ENCODE peak calls at places on chromosome 6, in ten cellular contexts. V, F, X, O, E, I, P, R, M and A are unnamed samples.

GRCh38 chr6:41712651-41713103 is 22.7 kb downstream of the TFEB start:
- DNase-seq in P (peak), M (no peak), R (peak), V (no peak), X (peak), I (peak), F (no peak), E (no peak), O (no peak), A (peak)

GRCh38 chr6:24666097-24666615 is 543 bp downstream of the TDP2 start:
- DNase-seq in V (peak), R (no peak), M (peak), I (peak), F (no peak), O (no peak), X (no peak), E (no peak), P (no peak), A (peak)

GRCh38 chr6:31272856-31273626 is 1.1 kb upstream of the HLA-C start:
- DNase-seq in E (no peak), X (no peak), R (no peak), M (no peak), O (no peak), F (no peak), I (no peak), P (no peak), V (no peak), A (no peak)

GRCh38 chr6:148624025-148624424 is 122.8 kb upstream of the UST start:
- DNase-seq in P (no peak), E (no peak), F (no peak), M (no peak), O (no peak), R (no peak), I (no peak), X (no peak), V (no peak), A (no peak)

GRCh38 chr6:105209950-105210706 is 30.3 kb upstream of the POPDC3 start:
- DNase-seq in O (no peak), I (no peak), E (no peak), X (no peak), R (peak), V (no peak), M (no peak), F (peak), P (no peak), A (no peak)

GRCh38 chr6:127967708-127968107 is 66.8 kb upstream of the THEMIS start:
- DNase-seq in R (no peak), M (no peak), O (no peak), X (no peak), P (no peak), F (no peak), V (no peak), I (no peak), E (no peak), A (no peak)

GRCh38 chr6:157561929-157562810 is 181.2 kb downstream of the ZDHHC14 start:
- DNase-seq in O (no peak), I (no peak), F (no peak), P (no peak), X (no peak), M (no peak), V (no peak), E (no peak), R (no peak), A (no peak)

GRCh38 chr6:75376347-75377024 is 91.9 kb upstream of the TMEM30A start:
- DNase-seq in I (peak), R (peak), E (no peak), F (no peak), M (no peak), O (no peak), V (no peak), X (no peak), P (no peak), A (no peak)

GRCh38 chr6:11494786-11495564 is 42.6 kb upstream of the TMEM170B start:
- DNase-seq in R (no peak), M (no peak), I (no peak), X (no peak), F (no peak), P (no peak), O (no peak), V (no peak), E (no peak), A (no peak)

GRCh38 chr6:25103603-25104002 is 167.8 kb upstream of the RIPOR2 start:
- DNase-seq in E (no peak), I (no peak), X (no peak), P (no peak), V (no peak), F (no peak), R (no peak), M (no peak), O (no peak), A (no peak)

GRCh38 chr6:81812416-81812815 is 59.9 kb upstream of the TENT5A start:
- DNase-seq in M (no peak), X (no peak), F (no peak), I (no peak), R (no peak), E (no peak), V (no peak), O (no peak), P (no peak), A (no peak)

GRCh38 chr6:135905604-135906300 is 54.3 kb downstream of the PDE7B start:
- DNase-seq in M (no peak), O (no peak), R (no peak), X (peak), P (peak), I (no peak), V (no peak), E (no peak), F (no peak), A (peak)

GRCh38 chr6:28980797-28981390 is 24.2 kb downstream of the ZNF311 start:
- DNase-seq in O (no peak), R (peak), M (no peak), X (no peak), P (no peak), V (peak), F (no peak), I (peak), E (peak), A (peak)